ENCODE peak calls at places on chromosome 16, in ten cellular contexts. One of them, this sample, is unnamed.

GRCh38 chr16:79051313-79051712 is 549.2 kb downstream of the MAF start:
- DNase-seq in body of pancreas: no peak
- DNase-seq in CD4-positive, alpha-beta T cell: no peak
- DNase-seq in fibroblast of lung: no peak
- DNase-seq in thoracic aorta: no peak
- DNase-seq in A549: no peak
- DNase-seq in ovary: no peak
- DNase-seq in lower lobe of right lung: no peak
- DNase-seq in CD8-positive, alpha-beta memory T cell: no peak
- DNase-seq in HCT116: no peak
- DNase-seq in this sample: no peak

GRCh38 chr16:4591191-4591590 is 23.5 kb downstream of the UBALD1 start:
- DNase-seq in thoracic aorta: no peak
- DNase-seq in body of pancreas: no peak
- DNase-seq in CD4-positive, alpha-beta T cell: no peak
- DNase-seq in ovary: no peak
- DNase-seq in lower lobe of right lung: no peak
- DNase-seq in CD8-positive, alpha-beta memory T cell: no peak
- DNase-seq in A549: no peak
- DNase-seq in HCT116: no peak
- DNase-seq in fibroblast of lung: no peak
- DNase-seq in this sample: no peak

GRCh38 chr16:50282010-50282538 is 15.7 kb downstream of the ADCY7 start:
- DNase-seq in thoracic aorta: no peak
- DNase-seq in A549: no peak
- DNase-seq in CD4-positive, alpha-beta T cell: peak; percentile 56
- DNase-seq in lower lobe of right lung: peak; percentile 92
- DNase-seq in ovary: no peak
- DNase-seq in CD8-positive, alpha-beta memory T cell: peak; percentile 59
- DNase-seq in fibroblast of lung: peak; percentile 46
- DNase-seq in body of pancreas: peak; percentile 44
- DNase-seq in HCT116: no peak
- DNase-seq in this sample: no peak

GRCh38 chr16:66984902-66985311 is 3.5 kb upstream of the CES4A start:
- DNase-seq in HCT116: no peak
- DNase-seq in ovary: no peak
- DNase-seq in lower lobe of right lung: no peak
- DNase-seq in fibroblast of lung: no peak
- DNase-seq in CD4-positive, alpha-beta T cell: no peak
- DNase-seq in A549: no peak
- DNase-seq in CD8-positive, alpha-beta memory T cell: no peak
- DNase-seq in body of pancreas: no peak
- DNase-seq in thoracic aorta: no peak
- DNase-seq in this sample: no peak

GRCh38 chr16:17414421-17414820 is 56.3 kb downstream of the XYLT1 start:
- DNase-seq in CD8-positive, alpha-beta memory T cell: no peak
- DNase-seq in ovary: no peak
- DNase-seq in HCT116: no peak
- DNase-seq in body of pancreas: no peak
- DNase-seq in CD4-positive, alpha-beta T cell: no peak
- DNase-seq in A549: no peak
- DNase-seq in lower lobe of right lung: no peak
- DNase-seq in fibroblast of lung: no peak
- DNase-seq in thoracic aorta: no peak
- DNase-seq in this sample: no peak

GRCh38 chr16:5512037-5512436 is 414.4 kb upstream of the EEF2KMT start:
- DNase-seq in CD4-positive, alpha-beta T cell: no peak
- DNase-seq in A549: no peak
- DNase-seq in thoracic aorta: no peak
- DNase-seq in CD8-positive, alpha-beta memory T cell: no peak
- DNase-seq in HCT116: no peak
- DNase-seq in lower lobe of right lung: no peak
- DNase-seq in body of pancreas: no peak
- DNase-seq in ovary: no peak
- DNase-seq in fibroblast of lung: no peak
- DNase-seq in this sample: no peak

GRCh38 chr16:4176794-4177438 is 60.7 kb upstream of the ADCY9 start:
- DNase-seq in lower lobe of right lung: no peak
- DNase-seq in A549: peak; percentile 62
- DNase-seq in HCT116: peak; percentile 45
- DNase-seq in ovary: no peak
- DNase-seq in thoracic aorta: no peak
- DNase-seq in fibroblast of lung: peak; percentile 24
- DNase-seq in body of pancreas: no peak
- DNase-seq in CD4-positive, alpha-beta T cell: no peak
- DNase-seq in CD8-positive, alpha-beta memory T cell: no peak
- DNase-seq in this sample: peak; percentile 22

GRCh38 chr16:77555101-77555500 is 120.3 kb upstream of the ADAMTS18 start:
- DNase-seq in A549: no peak
- DNase-seq in thoracic aorta: no peak
- DNase-seq in ovary: no peak
- DNase-seq in body of pancreas: no peak
- DNase-seq in fibroblast of lung: no peak
- DNase-seq in CD4-positive, alpha-beta T cell: no peak
- DNase-seq in CD8-positive, alpha-beta memory T cell: no peak
- DNase-seq in HCT116: no peak
- DNase-seq in lower lobe of right lung: no peak
- DNase-seq in this sample: no peak

GRCh38 chr16:75632857-75633256 is 9.8 kb upstream of the ADAT1 start:
- DNase-seq in CD8-positive, alpha-beta memory T cell: no peak
- DNase-seq in A549: no peak
- DNase-seq in lower lobe of right lung: no peak
- DNase-seq in fibroblast of lung: no peak
- DNase-seq in ovary: no peak
- DNase-seq in CD4-positive, alpha-beta T cell: no peak
- DNase-seq in body of pancreas: no peak
- DNase-seq in thoracic aorta: no peak
- DNase-seq in HCT116: no peak
- DNase-seq in this sample: no peak

GRCh38 chr16:46875243-46875642 is 8.9 kb upstream of the GPT2 start:
- DNase-seq in A549: no peak
- DNase-seq in HCT116: no peak
- DNase-seq in lower lobe of right lung: no peak
- DNase-seq in fibroblast of lung: no peak
- DNase-seq in CD4-positive, alpha-beta T cell: no peak
- DNase-seq in CD8-positive, alpha-beta memory T cell: no peak
- DNase-seq in thoracic aorta: no peak
- DNase-seq in ovary: no peak
- DNase-seq in body of pancreas: no peak
- DNase-seq in this sample: no peak

GRCh38 chr16:502179-502943 is 25.2 kb upstream of the CAPN15 start:
- DNase-seq in thoracic aorta: no peak
- DNase-seq in body of pancreas: no peak
- DNase-seq in fibroblast of lung: no peak
- DNase-seq in CD8-positive, alpha-beta memory T cell: no peak
- DNase-seq in A549: no peak
- DNase-seq in ovary: no peak
- DNase-seq in HCT116: no peak
- DNase-seq in CD4-positive, alpha-beta T cell: no peak
- DNase-seq in lower lobe of right lung: no peak
- DNase-seq in this sample: no peak

GRCh38 chr16:57993452-57993851 is 7.0 kb downstream of the ZNF319 start:
- DNase-seq in body of pancreas: peak; percentile 74
- DNase-seq in thoracic aorta: no peak
- DNase-seq in fibroblast of lung: no peak
- DNase-seq in lower lobe of right lung: peak; percentile 50
- DNase-seq in CD8-positive, alpha-beta memory T cell: no peak
- DNase-seq in HCT116: no peak
- DNase-seq in ovary: no peak
- DNase-seq in CD4-positive, alpha-beta T cell: no peak
- DNase-seq in A549: no peak
- DNase-seq in this sample: no peak
- H3K27ac ChIP-seq in body of pancreas: peak overlapping the region; percentile 81
- H3K27ac ChIP-seq in thoracic aorta: no peak overlapping the region
- H3K27ac ChIP-seq in fibroblast of lung: no peak overlapping the region
- H3K27ac ChIP-seq in lower lobe of right lung: peak overlapping the region; percentile 75
- H3K27ac ChIP-seq in CD8-positive, alpha-beta memory T cell: no peak overlapping the region
- H3K27ac ChIP-seq in HCT116: no peak overlapping the region
- H3K27ac ChIP-seq in ovary: no peak overlapping the region
- H3K27ac ChIP-seq in CD4-positive, alpha-beta T cell: no peak overlapping the region
- H3K27ac ChIP-seq in A549: peak overlapping the region; percentile 57
- H3K27ac ChIP-seq in this sample: peak overlapping the region; percentile 72

GRCh38 chr16:22088642-22089041 is 3.7 kb upstream of the VWA3A start:
- DNase-seq in ovary: no peak
- DNase-seq in fibroblast of lung: no peak
- DNase-seq in thoracic aorta: no peak
- DNase-seq in lower lobe of right lung: no peak
- DNase-seq in body of pancreas: no peak
- DNase-seq in A549: no peak
- DNase-seq in CD8-positive, alpha-beta memory T cell: no peak
- DNase-seq in HCT116: no peak
- DNase-seq in CD4-positive, alpha-beta T cell: no peak
- DNase-seq in this sample: no peak
- H3K27ac ChIP-seq in ovary: no peak overlapping the region
- H3K27ac ChIP-seq in fibroblast of lung: no peak overlapping the region
- H3K27ac ChIP-seq in thoracic aorta: no peak overlapping the region
- H3K27ac ChIP-seq in lower lobe of right lung: no peak overlapping the region
- H3K27ac ChIP-seq in body of pancreas: no peak overlapping the region
- H3K27ac ChIP-seq in A549: no peak overlapping the region
- H3K27ac ChIP-seq in CD8-positive, alpha-beta memory T cell: no peak overlapping the region
- H3K27ac ChIP-seq in HCT116: no peak overlapping the region
- H3K27ac ChIP-seq in CD4-positive, alpha-beta T cell: no peak overlapping the region
- H3K27ac ChIP-seq in this sample: no peak overlapping the region

GRCh38 chr16:15597822-15598647 is 44.9 kb downstream of the MARF1 start:
- DNase-seq in thoracic aorta: no peak
- DNase-seq in body of pancreas: no peak
- DNase-seq in lower lobe of right lung: no peak
- DNase-seq in A549: no peak
- DNase-seq in CD8-positive, alpha-beta memory T cell: no peak
- DNase-seq in fibroblast of lung: no peak
- DNase-seq in ovary: no peak
- DNase-seq in CD4-positive, alpha-beta T cell: no peak
- DNase-seq in HCT116: no peak
- DNase-seq in this sample: no peak
- H3K27ac ChIP-seq in thoracic aorta: peak overlapping the region; percentile 40
- H3K27ac ChIP-seq in body of pancreas: no peak overlapping the region
- H3K27ac ChIP-seq in lower lobe of right lung: no peak overlapping the region
- H3K27ac ChIP-seq in A549: peak overlapping the region; percentile 43
- H3K27ac ChIP-seq in CD8-positive, alpha-beta memory T cell: no peak overlapping the region
- H3K27ac ChIP-seq in fibroblast of lung: no peak overlapping the region
- H3K27ac ChIP-seq in ovary: no peak overlapping the region
- H3K27ac ChIP-seq in CD4-positive, alpha-beta T cell: no peak overlapping the region
- H3K27ac ChIP-seq in HCT116: no peak overlapping the region
- H3K27ac ChIP-seq in this sample: no peak overlapping the region

GRCh38 chr16:85027968-85028637 is 508 bp downstream of the KIAA0513 start:
- DNase-seq in body of pancreas: peak; percentile 37
- DNase-seq in lower lobe of right lung: no peak
- DNase-seq in thoracic aorta: no peak
- DNase-seq in ovary: no peak
- DNase-seq in HCT116: no peak
- DNase-seq in A549: no peak
- DNase-seq in fibroblast of lung: no peak
- DNase-seq in CD8-positive, alpha-beta memory T cell: peak; percentile 5
- DNase-seq in CD4-positive, alpha-beta T cell: peak; percentile 14
- DNase-seq in this sample: no peak
- H3K27ac ChIP-seq in body of pancreas: peak overlapping the region; percentile 93
- H3K27ac ChIP-seq in lower lobe of right lung: peak overlapping the region; percentile 89
- H3K27ac ChIP-seq in thoracic aorta: peak overlapping the region; percentile 79
- H3K27ac ChIP-seq in ovary: peak overlapping the region; percentile 36
- H3K27ac ChIP-seq in HCT116: peak overlapping the region; percentile 10
- H3K27ac ChIP-seq in A549: peak overlapping the region; percentile 92
- H3K27ac ChIP-seq in fibroblast of lung: peak overlapping the region; percentile 43
- H3K27ac ChIP-seq in CD8-positive, alpha-beta memory T cell: peak overlapping the region; percentile 72
- H3K27ac ChIP-seq in CD4-positive, alpha-beta T cell: peak overlapping the region; percentile 77
- H3K27ac ChIP-seq in this sample: peak overlapping the region; percentile 49

This sample was measured in epithelial cell of prostate.